ENCODE peak calls at places on chromosome 10, in five cellular contexts. R, G, T, C and B are unnamed samples.

GRCh38 chr10:35409094-35409582 is 72.8 kb downstream of the CCNY start:
- DNase-seq in R (peak), G (no peak), T (no peak), C (peak), B (no peak)

GRCh38 chr10:4626919-4627318 is 199.1 kb upstream of the AKR1E2 start:
- DNase-seq in R (no peak), G (no peak), T (no peak), C (no peak), B (no peak)

GRCh38 chr10:130230611-130231010 is 94.4 kb downstream of the GLRX3 start:
- DNase-seq in R (no peak), G (no peak), T (no peak), C (no peak), B (no peak)

GRCh38 chr10:90745565-90745964 is 112.3 kb downstream of the HTR7 start:
- DNase-seq in R (no peak), G (no peak), T (no peak), C (no peak), B (no peak)

GRCh38 chr10:64699244-64699643 is 1178.0 kb downstream of the REEP3 start:
- DNase-seq in R (no peak), G (no peak), T (no peak), C (no peak), B (no peak)

GRCh38 chr10:55311823-55312431 is 510.9 kb upstream of the PCDH15 start:
- DNase-seq in R (no peak), G (no peak), T (no peak), C (peak), B (no peak)

GRCh38 chr10:13859979-13860619 is 273.3 kb downstream of the PRPF18 start:
- DNase-seq in R (peak), G (no peak), T (no peak), C (peak), B (no peak)

GRCh38 chr10:62341419-62341818 is 32.8 kb upstream of the ZNF365 start:
- DNase-seq in R (no peak), G (no peak), T (no peak), C (no peak), B (no peak)

GRCh38 chr10:104322416-104322782 is 15.9 kb downstream of the ITPRIP start:
- DNase-seq in R (no peak), G (peak), T (peak), C (no peak), B (no peak)

GRCh38 chr10:103040424-103040823 is 122.3 kb downstream of the CNNM2 start:
- DNase-seq in R (peak), G (no peak), T (no peak), C (peak), B (no peak)

GRCh38 chr10:132520147-132520811 is 17.3 kb upstream of the INPP5A start:
- DNase-seq in R (peak), G (peak), T (no peak), C (peak), B (no peak)

GRCh38 chr10:52491246-52492000 is 177.3 kb downstream of the DKK1 start:
- DNase-seq in R (peak), G (no peak), T (no peak), C (no peak), B (no peak)

GRCh38 chr10:118624747-118625146 is 29.3 kb upstream of the PRLHR start:
- DNase-seq in R (no peak), G (no peak), T (no peak), C (no peak), B (no peak)